ENCODE peak calls at places on chromosomes 11 and 22, in seven cellular contexts. H, D, M, Y, L, T and K are unnamed samples.

GRCh38 chr11:1719781-1720180 is 22.8 kb downstream of the KRTAP5-6 start:
- DNase-seq in M (no peak), Y (no peak), H (no peak), L (no peak), T (no peak), D (no peak), K (no peak)

GRCh38 chr11:15635501-15635900 is 520.8 kb downstream of the INSC start:
- DNase-seq in H (no peak), T (no peak), Y (no peak), L (no peak), M (no peak), D (no peak), K (no peak)

GRCh38 chr11:31802990-31803812 is 7.9 kb downstream of the PAX6 start:
- DNase-seq in T (no peak), D (peak; percentile 76), Y (peak; percentile 56), H (no peak), L (no peak), M (no peak), K (peak; percentile 22)

GRCh38 chr11:46905806-46906205 is 12.5 kb downstream of the LRP4 start:
- DNase-seq in M (no peak), L (no peak), D (peak; percentile 34), Y (no peak), T (no peak), H (no peak), K (no peak)

GRCh38 chr11:72433455-72434061 is 773 bp downstream of the CLPB start:
- DNase-seq in T (no peak), M (no peak), H (no peak), Y (no peak), D (no peak), L (no peak), K (no peak)

GRCh38 chr22:42384506-42384905 is 47.7 kb downstream of the NFAM1 start:
- DNase-seq in Y (no peak), H (no peak), T (no peak), M (no peak), L (no peak), D (no peak), K (no peak)

GRCh38 chr22:36332623-36333331 is 55.0 kb downstream of the MYH9 start:
- DNase-seq in Y (peak; percentile 68), T (peak; percentile 18), L (peak; percentile 67), M (no peak), H (peak; percentile 82), D (peak; percentile 69), K (peak; percentile 65)

GRCh38 chr11:4181780-4182721 is 87.5 kb downstream of the RRM1 start:
- DNase-seq in Y (peak; percentile 69), H (peak; percentile 50), D (peak; percentile 93), L (peak; percentile 80), M (peak; percentile 57), T (peak; percentile 73), K (peak; percentile 75)

GRCh38 chr11:26820739-26821138 is 98.9 kb upstream of the SLC5A12 start:
- DNase-seq in Y (no peak), D (no peak), H (peak; percentile 34), T (no peak), M (no peak), L (peak; percentile 86), K (no peak)

GRCh38 chr11:103863497-103863896 is 172.9 kb upstream of the DDI1 start:
- DNase-seq in L (peak; percentile 60), M (no peak), T (no peak), Y (no peak), D (no peak), H (no peak), K (no peak)

GRCh38 chr11:27976262-27976661 is 131.7 kb downstream of the KIF18A start:
- DNase-seq in H (no peak), T (no peak), Y (no peak), L (peak; percentile 6), D (no peak), M (no peak), K (no peak)

GRCh38 chr11:75195164-75195962 is 44.5 kb downstream of the SLCO2B1 start:
- DNase-seq in L (no peak), M (no peak), D (peak; percentile 45), T (no peak), H (no peak), Y (no peak), K (no peak)

GRCh38 chr22:18031670-18032454 is 7.5 kb upstream of the MICAL3 start:
- DNase-seq in Y (no peak), L (peak; percentile 96), H (peak; percentile 82), M (peak; percentile 82), T (no peak), D (no peak), K (no peak)

GRCh38 chr11:131998020-131998419 is 627.6 kb downstream of the NTM start:
- DNase-seq in T (no peak), Y (no peak), M (no peak), D (no peak), H (no peak), L (peak; percentile 44), K (no peak)

GRCh38 chr11:117673561-117673960 is 123.5 kb downstream of the DSCAML1 start:
- DNase-seq in H (no peak), D (no peak), L (no peak), Y (no peak), M (no peak), T (no peak), K (no peak)

GRCh38 chr11:2580444-2581050 is 119.2 kb downstream of the KCNQ1OT1 start:
- DNase-seq in T (no peak), M (no peak), L (no peak), H (no peak), Y (no peak), D (peak; percentile 36), K (no peak)

GRCh38 chr11:105577645-105578044 is 32.2 kb upstream of the GRIA4 start:
- DNase-seq in T (no peak), Y (no peak), M (no peak), L (peak; percentile 6), D (no peak), H (peak; percentile 2), K (no peak)
- TF ChIP-seq CTCF in T (peak; percentile 35), Y (no peak), M (no peak), L (no peak), D (peak; percentile 41), H (no peak), K (no peak)

DNA sequence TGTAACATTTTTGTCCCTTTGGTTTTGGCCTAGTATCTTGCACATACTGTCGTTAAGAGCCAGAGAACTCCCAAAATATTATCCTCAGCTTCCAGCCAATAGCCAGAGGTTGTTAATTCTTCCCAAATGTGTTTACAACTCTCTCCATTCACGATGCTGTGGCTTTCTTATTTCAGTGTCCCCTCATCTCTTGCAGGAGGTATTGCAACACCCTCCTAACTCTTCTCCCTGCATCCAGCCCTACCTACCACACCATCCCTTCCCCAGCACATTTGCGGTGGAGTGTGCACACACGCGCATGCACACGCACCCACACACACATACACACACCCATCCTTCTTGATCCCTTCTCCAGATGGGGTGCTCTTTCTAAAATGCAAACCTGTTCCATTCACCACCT is 75.6 kb upstream of the LMO2 start:
- DNase-seq in M (no peak), H (no peak), Y (no peak), L (no peak), D (no peak), T (no peak), K (no peak)
- TF ChIP-seq CTCF in M (no peak), H (no peak), Y (no peak), L (no peak), D (no peak), T (no peak), K (no peak)

DNA sequence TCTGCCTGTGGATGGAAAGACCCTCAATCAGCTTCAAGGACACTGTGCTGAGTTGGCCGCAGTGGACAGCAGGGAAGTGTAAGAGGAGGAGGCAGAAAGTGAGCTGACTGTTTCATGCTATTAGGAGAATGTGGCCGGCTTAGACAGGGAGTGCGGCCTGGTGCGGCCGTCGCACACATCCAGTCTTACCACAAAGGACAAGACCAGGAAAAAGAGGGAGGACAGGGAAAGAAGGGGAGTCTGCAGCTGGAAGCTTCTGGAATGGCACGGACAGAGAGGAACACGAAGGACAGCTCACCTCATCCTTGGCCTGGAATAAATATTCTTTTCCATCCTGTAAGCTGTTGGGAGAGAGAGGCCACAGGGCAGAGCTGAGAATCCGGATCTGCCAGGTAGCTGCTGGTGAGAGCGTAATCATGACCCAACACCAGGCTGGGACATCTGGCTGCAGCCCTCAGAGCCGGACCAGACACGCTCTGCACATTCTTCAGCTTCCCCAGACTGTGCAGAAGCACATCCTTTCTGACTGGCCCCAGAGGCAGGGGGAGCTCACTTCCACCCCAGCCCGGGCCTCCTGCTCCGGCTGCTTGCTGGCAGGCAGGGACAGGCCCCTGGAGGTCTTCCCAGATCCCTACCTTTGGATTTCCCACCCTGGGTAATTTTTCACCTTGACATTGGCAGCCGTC is 8.6 kb upstream of the RBM4B start:
- DNase-seq in Y (no peak), T (no peak), D (no peak), M (no peak), H (peak; percentile 82), L (peak; percentile 41), K (no peak)
- TF ChIP-seq CTCF in Y (no peak), T (no peak), D (no peak), M (no peak), H (peak; percentile 19), L (no peak), K (no peak)

DNA sequence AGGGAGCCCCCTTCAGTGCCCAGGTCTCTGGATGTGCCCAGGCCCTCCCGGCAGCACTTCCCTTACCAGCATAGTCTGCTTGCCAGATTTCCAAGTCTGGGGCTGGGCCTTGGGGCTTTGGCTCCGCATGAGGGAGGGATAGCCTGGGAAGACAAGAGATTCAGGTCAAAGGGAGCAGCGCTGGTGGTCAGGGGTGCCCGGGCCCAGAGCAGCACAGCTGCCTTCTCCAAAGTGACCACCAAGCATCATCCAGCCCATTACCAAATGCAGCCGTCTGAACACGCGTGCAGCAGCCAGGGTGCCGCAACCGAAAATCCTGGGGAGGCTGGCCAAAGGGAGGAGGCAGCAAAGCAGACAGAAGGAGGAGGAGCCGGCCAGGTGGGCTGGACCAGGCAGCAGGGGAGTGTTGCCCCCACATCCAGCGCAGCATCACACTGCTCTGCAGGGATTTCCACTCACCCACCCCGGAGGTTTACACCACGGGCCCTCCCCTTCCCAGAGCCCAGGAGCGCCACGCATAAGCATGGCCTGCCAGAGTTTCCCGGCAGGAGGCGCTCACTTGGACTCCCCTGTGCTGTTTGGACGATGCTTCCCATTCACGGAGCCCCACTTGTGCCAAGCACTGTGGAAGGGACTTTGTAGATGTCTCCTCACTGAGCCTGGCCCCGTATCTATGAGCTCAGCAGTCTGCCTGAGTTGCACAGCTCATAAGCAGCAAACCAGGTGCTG is 22.5 kb downstream of the TRIM29 start:
- DNase-seq in T (no peak), Y (no peak), L (no peak), D (no peak), M (no peak), H (no peak), K (no peak)
- TF ChIP-seq CTCF in T (no peak), Y (no peak), L (no peak), D (peak; percentile 56), M (no peak), H (no peak), K (no peak)

GRCh38 chr11:115527534-115528125 is 23.4 kb upstream of the CADM1 start:
- DNase-seq in Y (no peak), L (no peak), M (no peak), H (no peak), T (no peak), D (peak; percentile 75), K (no peak)

GRCh38 chr11:115528217-115528616 is 24.0 kb upstream of the CADM1 start:
- DNase-seq in H (no peak), Y (no peak), M (no peak), D (peak; percentile 57), L (no peak), T (no peak), K (no peak)

GRCh38 chr11:115535781-115536180 is 31.6 kb upstream of the CADM1 start:
- DNase-seq in M (no peak), Y (no peak), T (no peak), L (no peak), D (no peak), H (no peak), K (no peak)

GRCh38 chr11:115525600-115526006 is 21.4 kb upstream of the CADM1 start:
- DNase-seq in L (no peak), Y (no peak), T (no peak), D (peak; percentile 10), M (no peak), H (no peak), K (no peak)

GRCh38 chr11:115530752-115531151 is 26.5 kb upstream of the CADM1 start:
- DNase-seq in Y (peak; percentile 13), D (peak; percentile 88), L (no peak), H (no peak), M (no peak), T (no peak), K (peak; percentile 10)
- TF ChIP-seq CTCF in Y (peak; percentile 32), D (peak; percentile 83), L (no peak), H (no peak), M (no peak), T (no peak), K (no peak)